ENCODE peak calls at places on chromosome 7, in seven cellular contexts. O is neural progenitor cell, D is breast epithelium, T is SK-N-SH, I is psoas muscle, N is endothelial cell, P is cardiac muscle cell. F is an unnamed sample.
A peak's percentile ranks its signal among the peaks of the same experiment; 100 is the strongest.

GRCh38 chr7:92731327-92732063 is 104.9 kb downstream of the CDK6 start:
- DNase-seq in O (no peak), D (no peak), T (no peak), I (no peak), N (no peak), P (peak; percentile 43), F (no peak)

GRCh38 chr7:70719120-70719519 is 412.8 kb upstream of the GALNT17 start:
- DNase-seq in O (no peak), D (no peak), T (no peak), I (no peak), N (no peak), P (no peak), F (no peak)

GRCh38 chr7:1897076-1897860 is 227.2 kb downstream of the ELFN1 start:
- DNase-seq in O (no peak), D (no peak), T (no peak), I (peak; percentile 42), N (no peak), P (no peak), F (no peak)

GRCh38 chr7:80722596-80723141 is 84.2 kb downstream of the CD36 start:
- DNase-seq in O (peak; percentile 10), D (peak; percentile 53), T (no peak), I (peak; percentile 79), N (no peak), P (peak; percentile 98), F (no peak)

GRCh38 chr7:47873767-47874166 is 74.5 kb downstream of the PKD1L1 start:
- DNase-seq in O (no peak), D (no peak), T (no peak), I (no peak), N (no peak), P (no peak), F (no peak)

GRCh38 chr7:41940760-41941343 is 238.0 kb upstream of the INHBA start:
- DNase-seq in O (peak; percentile 86), D (peak; percentile 53), T (peak; percentile 73), I (peak; percentile 68), N (peak; percentile 65), P (peak; percentile 84), F (peak; percentile 29)

GRCh38 chr7:13801669-13802068 is 187.8 kb downstream of the ETV1 start:
- DNase-seq in O (no peak), D (no peak), T (no peak), I (no peak), N (no peak), P (no peak), F (no peak)

GRCh38 chr7:24786941-24787340 is 29.7 kb upstream of the GSDME start:
- DNase-seq in O (no peak), D (peak; percentile 27), T (no peak), I (peak; percentile 78), N (no peak), P (peak; percentile 82), F (no peak)

GRCh38 chr7:117019786-117020604 is 66.7 kb downstream of the ST7 start:
- DNase-seq in O (peak; percentile 96), D (peak; percentile 48), T (peak; percentile 78), I (peak; percentile 54), N (peak; percentile 61), P (peak; percentile 95), F (no peak)

GRCh38 chr7:103632972-103633371 is 187.0 kb upstream of the SLC26A5 start:
- DNase-seq in O (no peak), D (no peak), T (no peak), I (no peak), N (no peak), P (peak; percentile 43), F (no peak)

GRCh38 chr7:84510501-84510900 is 315.9 kb upstream of the SEMA3A start:
- DNase-seq in O (no peak), D (no peak), T (no peak), I (no peak), N (no peak), P (peak; percentile 16), F (no peak)

GRCh38 chr7:123154231-123154860 is 45.4 kb downstream of the SLC13A1 start:
- DNase-seq in O (peak; percentile 81), D (peak; percentile 67), T (peak; percentile 49), I (peak; percentile 42), N (peak; percentile 84), P (peak; percentile 89), F (no peak)

GRCh38 chr7:13467111-13467547 is 522.3 kb downstream of the ETV1 start:
- DNase-seq in O (peak; percentile 11), D (no peak), T (peak; percentile 59), I (no peak), N (no peak), P (no peak), F (no peak)

GRCh38 chr7:131170440-131171105 is 157.1 kb upstream of the MKLN1 start:
- DNase-seq in O (peak; percentile 27), D (no peak), T (no peak), I (no peak), N (no peak), P (peak; percentile 22), F (no peak)

GRCh38 chr7:138097064-138097741 is 20.9 kb downstream of the AKR1D1 start:
- DNase-seq in O (peak; percentile 30), D (no peak), T (peak; percentile 44), I (no peak), N (peak; percentile 35), P (peak; percentile 63), F (no peak)

GRCh38 chr7:28419717-28420116 is 7.4 kb downstream of the CREB5 start:
- DNase-seq in O (no peak), D (no peak), T (no peak), I (no peak), N (no peak), P (peak; percentile 78), F (no peak)

GRCh38 chr7:128191136-128191844 is 49.8 kb upstream of the LEP start:
- DNase-seq in O (no peak), D (no peak), T (no peak), I (no peak), N (no peak), P (no peak), F (no peak)

GRCh38 chr7:22647451-22648257 is 79.3 kb upstream of the IL6 start:
- DNase-seq in O (no peak), D (no peak), T (no peak), I (no peak), N (no peak), P (peak; percentile 98), F (no peak)

GRCh38 chr7:151057038-151057736 is 510 bp downstream of the CDK5 start:
- DNase-seq in O (no peak), D (no peak), T (peak; percentile 84), I (no peak), N (no peak), P (no peak), F (peak; percentile 63)

DNA sequence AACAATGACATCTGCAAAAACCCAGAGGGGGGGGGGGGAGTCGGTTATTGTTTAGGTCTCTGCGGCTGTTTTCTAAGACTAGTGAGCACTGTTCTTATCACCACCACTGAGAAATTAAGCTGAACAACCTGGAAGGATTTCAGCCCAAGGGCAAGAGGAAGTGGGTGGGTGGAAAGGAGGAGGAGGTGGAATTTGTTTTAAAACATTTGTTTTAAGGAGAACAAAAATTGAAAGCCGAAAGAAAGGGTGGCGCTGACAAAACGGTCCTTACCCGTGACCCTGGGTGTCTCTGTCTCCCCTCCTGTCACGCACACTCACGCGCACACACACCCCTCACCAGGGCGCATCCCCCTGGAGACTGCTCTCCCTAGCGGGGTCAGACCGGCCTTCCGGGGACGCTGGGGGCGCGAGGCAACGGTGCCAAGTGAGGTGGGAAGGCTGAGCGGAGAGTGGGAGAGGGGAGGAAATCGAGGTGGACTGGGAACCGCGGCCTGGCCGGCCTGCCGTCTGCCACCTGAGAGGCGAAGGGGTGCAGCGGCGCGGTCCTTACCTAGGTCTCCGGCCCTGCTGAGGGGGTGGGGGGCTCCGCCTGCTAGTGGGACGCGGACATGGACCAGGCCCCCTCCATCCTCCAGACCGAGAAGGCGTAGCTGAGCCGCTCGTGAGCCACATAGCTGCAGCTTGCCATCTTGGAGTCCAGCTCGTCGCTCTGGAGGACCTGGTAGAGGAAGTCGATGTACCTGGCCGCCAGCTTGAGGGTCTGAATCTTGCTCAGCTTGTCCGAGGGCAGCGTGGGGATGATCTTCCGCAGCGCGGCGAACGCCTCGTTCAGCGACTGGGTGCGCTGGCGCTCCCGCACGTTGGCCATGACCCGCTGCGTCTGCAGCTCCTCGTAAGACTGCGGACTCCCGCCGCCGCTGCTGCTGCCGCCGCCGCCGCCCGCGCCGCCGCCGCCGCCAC is 1.0 kb downstream of the TWIST1 start:
- DNase-seq in O (peak; percentile 64), D (no peak), T (peak; percentile 72), I (no peak), N (peak; percentile 35), P (peak; percentile 72), F (no peak)
- TF ChIP-seq CTCF in O (no peak), D (no peak), T (no peak), I (no peak), N (no peak), P (no peak), F (no peak)

GRCh38 chr7:108114117-108114841 is 15.9 kb downstream of the LAMB4 start:
- DNase-seq in O (peak; percentile 72), D (no peak), T (no peak), I (no peak), N (peak; percentile 25), P (no peak), F (no peak)
- TF ChIP-seq CTCF in O (peak; percentile 88), D (no peak), T (peak; percentile 57), I (no peak), N (peak; percentile 80), P (peak; percentile 41), F (peak; percentile 56)

DNA sequence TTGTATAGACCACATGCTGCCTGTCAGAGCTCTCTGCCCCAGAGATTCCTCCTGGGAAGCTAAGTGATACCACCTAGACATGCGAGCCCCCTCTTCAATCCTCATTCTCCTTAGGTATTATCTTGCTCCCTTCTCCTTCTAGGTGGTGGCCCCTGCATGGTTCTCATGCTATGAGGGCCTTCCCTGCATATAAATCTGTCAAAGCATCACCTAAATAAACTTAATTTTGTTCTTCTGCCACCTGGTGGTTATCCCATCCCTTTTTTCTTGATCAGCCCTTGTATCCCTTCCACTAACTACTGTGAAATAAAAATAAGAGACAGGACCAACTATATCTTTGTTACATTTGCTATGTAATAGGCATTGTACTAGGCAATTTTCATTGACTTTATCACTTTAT is 242.1 kb downstream of the CDC14C start:
- DNase-seq in O (peak; percentile 6), D (no peak), T (peak; percentile 1), I (no peak), N (no peak), P (no peak), F (no peak)
- TF ChIP-seq CTCF in O (peak; percentile 46), D (no peak), T (peak; percentile 56), I (no peak), N (peak; percentile 46), P (no peak), F (peak; percentile 15)

DNA sequence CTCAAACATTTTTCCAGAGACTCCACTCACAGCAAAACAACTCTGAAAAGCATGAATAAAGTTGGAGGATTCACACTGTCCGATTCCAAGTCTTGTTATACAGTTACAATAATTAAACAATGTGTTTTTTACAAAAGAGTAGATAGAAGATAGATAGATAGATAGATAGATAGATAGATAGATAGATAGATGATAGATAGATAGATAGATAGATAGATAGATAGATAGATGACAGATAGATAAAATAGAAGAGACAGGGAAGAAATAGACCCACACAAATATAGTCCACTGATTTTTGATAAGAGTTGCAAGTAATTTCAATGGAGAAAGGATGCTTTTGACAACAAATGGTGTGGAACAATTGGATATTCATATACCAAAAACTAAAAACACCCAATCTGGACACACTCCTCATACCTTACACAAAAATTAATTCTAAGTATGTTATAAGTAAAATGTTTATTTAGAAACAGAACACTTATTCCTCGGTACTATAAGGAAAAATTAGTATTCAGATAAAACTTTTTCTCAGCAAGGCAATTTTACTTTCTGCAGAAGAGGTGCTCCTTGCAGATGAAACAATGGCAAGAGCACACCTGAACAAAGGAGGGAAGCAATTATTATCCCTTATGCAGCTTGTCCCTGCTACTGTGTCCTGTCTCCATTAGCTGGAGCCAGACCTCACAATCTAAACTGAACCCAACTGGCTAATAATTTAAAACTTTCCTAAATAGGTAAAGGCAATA is 5.7 kb upstream of the TAS2R39 start:
- DNase-seq in O (no peak), D (no peak), T (no peak), I (no peak), N (no peak), P (no peak), F (no peak)
- TF ChIP-seq CTCF in O (no peak), D (no peak), T (no peak), I (no peak), N (no peak), P (no peak), F (no peak)

F was measured in D721Med.